ENCODE peak calls at places on chromosomes 4 and X, in nine cellular contexts. R is hippocampal formation; D is activated CD8-positive, alpha-beta T cell treated with anti-CD3 and anti-CD28 coated beads, Interleukin-2, amount 10 ng/mL, durations not matched to agents 7 days and 5 days; K is NCI-H1694 treated with DMSO at 0.1 percent for 48 hours; Q is H9; U is mesenteric fat pad; B is cardiac fibroblast; L is germinal center; N is naive thymus-derived CD8-positive, alpha-beta T cell. I is an unnamed sample.

GRCh38 chr4:73127839-73128448 is 58.4 kb upstream of the COX18 start:
- DNase-seq in R (no peak), D (no peak), K (no peak), Q (no peak), U (no peak), B (peak; percentile 26), L (peak; percentile 8), N (no peak), I (peak; percentile 14)

GRCh38 chr4:825969-826330 is at the start of gene CPLX1:
- DNase-seq in R (no peak), D (no peak), K (no peak), Q (no peak), U (no peak), B (no peak), L (peak; percentile 52), N (no peak), I (peak; percentile 90)

GRCh38 chrX:97398030-97398551 is 514.4 kb downstream of the RPA4 start:
- DNase-seq in R (no peak), D (peak; percentile 20), K (no peak), Q (no peak), U (no peak), B (no peak), L (no peak), N (no peak), I (no peak)

GRCh38 chr4:172996571-172997216 is 171.9 kb upstream of the GALNT7 start:
- DNase-seq in R (no peak), D (no peak), K (no peak), Q (no peak), U (no peak), B (peak; percentile 61), L (no peak), N (no peak), I (no peak)

GRCh38 chr4:42654606-42655005 is 2.3 kb downstream of the ATP8A1 start:
- DNase-seq in R (no peak), D (no peak), K (no peak), Q (no peak), U (no peak), B (peak; percentile 52), L (no peak), N (no peak), I (no peak)

GRCh38 chr4:33914386-33914785 is 2329.9 kb downstream of the ARAP2 start:
- DNase-seq in R (no peak), D (no peak), K (no peak), Q (no peak), U (no peak), B (no peak), L (no peak), N (no peak), I (no peak)

GRCh38 chrX:37060999-37061398 is 52.8 kb downstream of the FAM47C start:
- DNase-seq in R (no peak), D (peak; percentile 20), K (peak; percentile 40), Q (peak; percentile 38), U (no peak), B (peak; percentile 55), L (peak; percentile 0), N (no peak), I (no peak)

GRCh38 chr4:3257125-3257690 is 8.2 kb downstream of the MSANTD1 start:
- DNase-seq in R (no peak), D (no peak), K (peak; percentile 26), Q (no peak), U (peak; percentile 84), B (no peak), L (peak; percentile 57), N (no peak), I (peak; percentile 40)

GRCh38 chr4:137394000-137394399 is 138.3 kb downstream of the PCDH18 start:
- DNase-seq in R (no peak), D (no peak), K (no peak), Q (no peak), U (no peak), B (peak; percentile 60), L (no peak), N (no peak), I (no peak)

GRCh38 chr4:74919783-74920182 is 13.1 kb upstream of the PARM1 start:
- DNase-seq in R (no peak), D (no peak), K (no peak), Q (no peak), U (no peak), B (no peak), L (no peak), N (no peak), I (no peak)

GRCh38 chr4:175871774-175872405 is 59.8 kb upstream of the GPM6A start:
- DNase-seq in R (no peak), D (no peak), K (no peak), Q (no peak), U (no peak), B (no peak), L (no peak), N (no peak), I (no peak)

GRCh38 chr4:6641164-6641970 is 882 bp downstream of the MRFAP1 start:
- DNase-seq in R (no peak), D (peak; percentile 57), K (no peak), Q (no peak), U (peak; percentile 90), B (peak; percentile 45), L (peak; percentile 54), N (peak; percentile 51), I (peak; percentile 37)

GRCh38 chrX:151538190-151539122 is 25.0 kb upstream of the PASD1 start:
- DNase-seq in R (no peak), D (no peak), K (no peak), Q (no peak), U (no peak), B (no peak), L (no peak), N (no peak), I (no peak)

GRCh38 chr4:3803946-3804345 is 37.8 kb downstream of the ADRA2C start:
- DNase-seq in R (no peak), D (no peak), K (no peak), Q (no peak), U (no peak), B (no peak), L (no peak), N (no peak), I (no peak)

GRCh38 chrX:139932077-139932900 is 564 bp downstream of the ATP11C start:
- DNase-seq in R (peak; percentile 21), D (peak; percentile 46), K (no peak), Q (no peak), U (no peak), B (peak; percentile 49), L (peak; percentile 47), N (peak; percentile 28), I (peak; percentile 12)

GRCh38 chrX:122583526-122583925 is 600.6 kb upstream of the GRIA3 start:
- DNase-seq in R (no peak), D (no peak), K (no peak), Q (no peak), U (no peak), B (no peak), L (no peak), N (no peak), I (no peak)

GRCh38 chr4:87849612-87850011 is 16.8 kb downstream of the MEPE start:
- DNase-seq in R (no peak), D (no peak), K (no peak), Q (no peak), U (no peak), B (peak; percentile 29), L (no peak), N (no peak), I (no peak)

GRCh38 chr4:155377281-155377680 is 516 bp upstream of the MAP9 start:
- DNase-seq in R (no peak), D (no peak), K (no peak), Q (no peak), U (no peak), B (peak; percentile 23), L (no peak), N (no peak), I (peak; percentile 6)

GRCh38 chr4:38456096-38456495 is 207.9 kb upstream of the KLF3 start:
- DNase-seq in R (no peak), D (no peak), K (no peak), Q (no peak), U (no peak), B (no peak), L (no peak), N (no peak), I (no peak)

GRCh38 chr4:3766207-3766790 is at the start of gene ADRA2C:
- DNase-seq in R (peak; percentile 16), D (no peak), K (no peak), Q (no peak), U (no peak), B (no peak), L (peak; percentile 45), N (no peak), I (no peak)

GRCh38 chr4:156959298-156959702 is 12.3 kb downstream of the PDGFC start:
- DNase-seq in R (no peak), D (no peak), K (no peak), Q (no peak), U (no peak), B (no peak), L (no peak), N (no peak), I (no peak)

GRCh38 chr4:120672558-120673147 is 249.9 kb downstream of the PRDM5 start:
- DNase-seq in R (no peak), D (no peak), K (no peak), Q (peak; percentile 41), U (no peak), B (no peak), L (no peak), N (no peak), I (no peak)